ENCODE peak calls at places on chromosome 6, in four cellular contexts. One of them, this sample, is unnamed.

GRCh38 chr6:31836676-31837611 is 9.4 kb downstream of the HSPA1B start:
- DNase-seq in neural progenitor cell: no peak
- DNase-seq in astrocyte: no peak
- DNase-seq in HCT116: no peak
- DNase-seq in this sample: peak; percentile 76

GRCh38 chr6:45486739-45487138 is 109.0 kb upstream of the SUPT3H start:
- DNase-seq in HCT116: no peak
- DNase-seq in neural progenitor cell: no peak
- DNase-seq in astrocyte: no peak
- DNase-seq in this sample: no peak

GRCh38 chr6:4861564-4861963 is 85.4 kb downstream of the CDYL start:
- DNase-seq in astrocyte: no peak
- DNase-seq in HCT116: no peak
- DNase-seq in neural progenitor cell: no peak
- DNase-seq in this sample: no peak

GRCh38 chr6:99559056-99559455 is 9.4 kb downstream of the CCNC start:
- DNase-seq in astrocyte: no peak
- DNase-seq in HCT116: no peak
- DNase-seq in neural progenitor cell: no peak
- DNase-seq in this sample: peak; percentile 9

GRCh38 chr6:156379946-156380707 is 397.1 kb upstream of the ARID1B start:
- DNase-seq in neural progenitor cell: no peak
- DNase-seq in HCT116: peak; percentile 10
- DNase-seq in astrocyte: peak; percentile 68
- DNase-seq in this sample: peak; percentile 34

GRCh38 chr6:8082954-8083858 is 19.0 kb upstream of the BLOC1S5 start:
- DNase-seq in neural progenitor cell: no peak
- DNase-seq in HCT116: peak; percentile 64
- DNase-seq in astrocyte: peak; percentile 93
- DNase-seq in this sample: peak; percentile 87

GRCh38 chr6:92541457-92542060 is 877.8 kb downstream of the EPHA7 start:
- DNase-seq in astrocyte: peak; percentile 21
- DNase-seq in neural progenitor cell: no peak
- DNase-seq in HCT116: no peak
- DNase-seq in this sample: no peak

GRCh38 chr6:25384234-25384633 is 105.1 kb downstream of the CARMIL1 start:
- DNase-seq in HCT116: no peak
- DNase-seq in astrocyte: no peak
- DNase-seq in neural progenitor cell: no peak
- DNase-seq in this sample: no peak

GRCh38 chr6:98787401-98787800 is 47.0 kb upstream of the POU3F2 start:
- DNase-seq in HCT116: no peak
- DNase-seq in astrocyte: no peak
- DNase-seq in neural progenitor cell: no peak
- DNase-seq in this sample: no peak

GRCh38 chr6:158121335-158121734 is 46.7 kb downstream of the SERAC1 start:
- DNase-seq in HCT116: no peak
- DNase-seq in neural progenitor cell: no peak
- DNase-seq in astrocyte: no peak
- DNase-seq in this sample: no peak

GRCh38 chr6:121522265-121522664 is 86.8 kb downstream of the GJA1 start:
- DNase-seq in HCT116: no peak
- DNase-seq in neural progenitor cell: no peak
- DNase-seq in astrocyte: peak; percentile 97
- DNase-seq in this sample: peak; percentile 89

GRCh38 chr6:33696538-33697518 is 14.7 kb downstream of the UQCC2 start:
- DNase-seq in astrocyte: peak; percentile 65
- DNase-seq in neural progenitor cell: no peak
- DNase-seq in HCT116: no peak
- DNase-seq in this sample: peak; percentile 61

GRCh38 chr6:33699739-33700138 is 11.8 kb downstream of the UQCC2 start:
- DNase-seq in HCT116: no peak
- DNase-seq in neural progenitor cell: no peak
- DNase-seq in astrocyte: no peak
- DNase-seq in this sample: no peak

GRCh38 chr6:33697845-33698244 is 13.7 kb downstream of the UQCC2 start:
- DNase-seq in astrocyte: no peak
- DNase-seq in neural progenitor cell: no peak
- DNase-seq in HCT116: no peak
- DNase-seq in this sample: no peak

GRCh38 chr6:33699131-33699530 is 12.4 kb downstream of the UQCC2 start:
- DNase-seq in HCT116: no peak
- DNase-seq in astrocyte: no peak
- DNase-seq in neural progenitor cell: no peak
- DNase-seq in this sample: no peak

GRCh38 chr6:33698494-33698893 is 13.0 kb downstream of the UQCC2 start:
- DNase-seq in neural progenitor cell: no peak
- DNase-seq in HCT116: no peak
- DNase-seq in astrocyte: no peak
- DNase-seq in this sample: no peak
- H3K4me1 ChIP-seq in neural progenitor cell: no peaks in the 10 kb centered on the region
- H3K4me1 ChIP-seq in HCT116: peaks cover 11% of the 10 kb centered on the region
- H3K4me1 ChIP-seq in astrocyte: peaks cover 34% of the 10 kb centered on the region
- H3K4me1 ChIP-seq in this sample: peaks cover 43% of the 10 kb centered on the region

DNA sequence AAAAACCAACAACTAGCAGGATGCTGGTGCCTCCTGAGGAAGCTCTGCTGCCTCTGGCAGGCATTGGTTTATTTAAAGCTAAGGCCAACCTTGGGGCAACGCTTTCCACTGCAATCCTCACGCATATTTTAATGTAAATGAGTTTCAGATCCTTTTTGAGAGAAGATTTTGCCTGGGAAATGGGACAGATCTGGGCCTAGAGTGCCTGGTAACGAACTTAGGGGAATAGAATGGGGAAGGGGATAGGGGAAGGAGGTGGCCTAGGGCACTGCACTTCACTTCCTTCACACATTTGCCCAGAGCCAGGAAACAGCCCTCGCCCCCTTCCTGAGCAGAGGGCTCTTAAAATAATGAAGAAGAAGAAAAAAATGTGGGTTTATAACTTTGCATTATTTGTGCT is 132.7 kb upstream of the TMEM170B start:
- DNase-seq in HCT116: no peak
- DNase-seq in astrocyte: no peak
- DNase-seq in neural progenitor cell: no peak
- DNase-seq in this sample: no peak
- H3K9ac ChIP-seq in HCT116: no peak overlapping the region
- H3K9ac ChIP-seq in astrocyte: no peak overlapping the region
- H3K9ac ChIP-seq in neural progenitor cell: no peak overlapping the region
- H3K9ac ChIP-seq in this sample: no peak overlapping the region

DNA sequence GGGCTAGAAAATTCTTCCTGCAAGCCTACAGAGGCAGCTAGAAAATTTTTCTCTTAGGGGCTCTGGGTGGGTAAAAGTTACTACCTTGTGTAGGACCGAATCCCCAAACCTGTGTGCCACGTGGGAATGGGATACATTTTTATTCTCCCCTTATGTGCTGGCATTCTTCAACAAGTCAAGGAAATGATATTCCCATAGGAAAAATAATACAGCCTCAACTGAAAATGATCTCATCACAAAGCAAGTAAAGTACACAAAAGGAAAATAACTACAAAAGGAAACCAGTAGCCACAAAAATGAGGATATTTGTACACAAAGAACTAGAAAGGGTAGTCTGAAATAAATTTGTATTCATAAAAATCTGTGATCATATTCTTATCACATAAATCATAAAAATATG is 298.1 kb downstream of the LAMA2 start:
- DNase-seq in HCT116: no peak
- DNase-seq in neural progenitor cell: no peak
- DNase-seq in astrocyte: no peak
- DNase-seq in this sample: no peak
- H3K4me3 ChIP-seq in HCT116: no peak overlapping the region
- H3K4me3 ChIP-seq in neural progenitor cell: no peak overlapping the region
- H3K4me3 ChIP-seq in astrocyte: no peak overlapping the region
- H3K4me3 ChIP-seq in this sample: no peak overlapping the region

GRCh38 chr6:44071670-44072451 is 55.4 kb downstream of the MRPL14 start:
- DNase-seq in HCT116: no peak
- DNase-seq in astrocyte: peak; percentile 98
- DNase-seq in neural progenitor cell: no peak
- DNase-seq in this sample: peak; percentile 86
- H3K4me1 ChIP-seq in HCT116: peaks cover 35% of the 10 kb centered on the region
- H3K4me1 ChIP-seq in astrocyte: peaks cover 49% of the 10 kb centered on the region
- H3K4me1 ChIP-seq in neural progenitor cell: peaks cover 52% of the 10 kb centered on the region
- H3K4me1 ChIP-seq in this sample: peaks cover 30% of the 10 kb centered on the region

DNA sequence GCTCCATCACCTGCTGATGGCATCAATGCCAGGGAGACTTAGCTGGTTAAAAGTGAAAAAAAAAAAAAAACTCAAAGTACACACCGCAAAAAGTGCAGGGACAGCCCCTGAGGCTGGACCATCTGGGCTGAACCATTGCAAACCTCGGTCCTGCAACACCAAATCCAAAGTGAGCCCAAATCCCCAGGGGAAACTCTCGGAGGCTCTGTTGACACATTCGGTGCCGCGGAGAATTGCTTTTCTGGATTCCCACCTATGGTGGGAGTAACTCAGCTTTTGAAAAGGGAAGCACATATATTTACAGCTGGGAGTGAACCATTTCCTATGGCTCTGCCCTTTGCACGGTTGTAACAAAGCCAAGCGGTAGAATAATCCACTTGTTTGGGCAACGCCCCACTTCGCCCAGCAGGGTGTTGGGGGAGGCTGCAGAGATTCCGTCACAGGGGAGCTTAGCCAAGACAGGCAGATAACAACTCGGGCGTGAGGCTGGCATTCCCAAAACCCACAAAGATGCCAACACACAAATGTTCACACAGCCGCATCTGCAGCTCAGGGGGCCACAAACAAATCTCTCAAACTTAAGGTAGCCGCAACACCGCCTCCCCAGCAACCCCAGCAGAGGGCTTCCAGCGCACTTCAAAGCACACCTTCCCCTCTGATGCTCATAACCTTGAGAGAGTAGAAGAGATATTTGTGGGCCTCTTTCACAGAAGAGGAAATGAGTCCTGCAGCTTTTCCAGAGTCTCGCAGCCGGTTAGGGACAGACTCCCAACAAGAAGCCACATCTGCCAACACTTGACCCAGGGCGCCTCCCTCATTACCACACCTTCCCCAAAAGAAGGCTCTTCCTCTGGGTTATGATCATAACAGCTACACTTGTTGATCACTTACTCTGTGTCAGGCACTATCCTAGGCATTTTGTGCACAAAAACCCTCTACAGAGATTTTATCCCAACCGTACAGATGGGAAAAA is 11.4 kb downstream of the ZC3H12D start:
- DNase-seq in neural progenitor cell: peak; percentile 59
- DNase-seq in HCT116: no peak
- DNase-seq in astrocyte: no peak
- DNase-seq in this sample: no peak
- H3K9ac ChIP-seq in neural progenitor cell: no peak overlapping the region
- H3K9ac ChIP-seq in HCT116: no peak overlapping the region
- H3K9ac ChIP-seq in astrocyte: no peak overlapping the region
- H3K9ac ChIP-seq in this sample: no peak overlapping the region

DNA sequence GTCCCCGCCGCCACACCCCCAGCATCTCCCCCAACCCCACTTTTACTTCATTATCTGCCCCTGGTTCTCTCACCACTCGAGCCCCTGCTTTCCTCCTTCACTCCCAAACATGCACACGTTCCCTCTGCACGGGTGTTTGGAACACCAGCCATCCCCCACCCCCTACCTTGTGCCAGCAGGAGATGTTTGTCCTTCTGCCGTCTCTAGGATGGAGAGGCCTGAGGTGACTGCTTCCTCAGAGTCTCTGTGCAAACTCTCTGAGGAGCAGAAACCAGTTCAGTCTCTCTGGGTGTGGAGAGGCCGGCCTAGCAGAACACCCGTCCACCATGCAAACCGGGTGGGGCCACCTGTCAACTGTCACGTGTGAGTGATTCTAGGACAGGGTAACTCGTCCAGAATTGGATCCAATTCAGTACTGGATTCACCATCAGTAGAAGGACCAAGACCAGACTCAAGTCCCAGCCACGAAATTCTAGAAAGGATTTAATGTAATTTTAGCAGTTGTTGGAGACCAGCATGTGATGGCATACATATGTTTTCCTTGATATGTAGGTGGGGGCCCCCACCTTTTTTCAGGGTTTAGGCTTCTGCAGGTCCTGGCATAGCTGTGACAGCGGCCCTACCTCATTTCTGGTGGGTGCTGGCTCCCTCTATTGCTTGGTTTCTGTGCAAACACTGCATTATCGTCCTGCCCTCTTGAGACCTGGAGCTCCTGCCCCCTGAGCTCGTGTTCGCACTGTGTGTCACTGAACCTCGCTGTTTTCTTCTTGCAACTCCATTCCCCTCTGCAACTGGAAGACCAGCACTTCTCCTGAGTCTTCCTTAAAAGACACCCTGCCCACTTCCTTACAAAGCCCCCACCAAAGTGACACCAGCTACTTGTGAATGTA is at the start of gene RAET1E:
- DNase-seq in astrocyte: no peak
- DNase-seq in neural progenitor cell: peak; percentile 21
- DNase-seq in HCT116: no peak
- DNase-seq in this sample: no peak
- H3K4me3 ChIP-seq in astrocyte: peak within 1 kb of the TSS; percentile 11
- H3K4me3 ChIP-seq in neural progenitor cell: no peak within 1 kb of the TSS
- H3K4me3 ChIP-seq in HCT116: peak within 1 kb of the TSS; percentile 51
- H3K4me3 ChIP-seq in this sample: peak within 1 kb of the TSS; percentile 82

DNA sequence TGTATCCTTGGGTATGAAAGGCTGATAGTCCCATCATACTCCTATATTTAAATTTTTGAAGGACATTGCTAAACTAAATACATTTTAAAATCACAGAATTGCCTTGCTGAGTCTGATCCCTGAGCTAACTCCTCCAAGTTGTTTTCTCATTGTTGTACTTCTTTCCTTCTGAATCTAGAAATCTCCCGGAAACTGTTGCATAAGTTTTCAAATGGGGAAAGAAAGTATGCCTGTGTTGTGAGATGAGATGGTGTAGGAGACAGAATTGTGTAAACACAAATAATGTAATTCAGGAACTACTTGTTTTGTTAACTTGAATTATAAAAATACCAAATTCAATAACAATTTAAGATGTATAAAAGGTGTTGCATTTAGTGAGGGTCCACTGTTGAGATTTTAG is 7.3 kb downstream of the PNRC1 start:
- DNase-seq in neural progenitor cell: no peak
- DNase-seq in HCT116: no peak
- DNase-seq in astrocyte: no peak
- DNase-seq in this sample: peak; percentile 54
- H3K4me1 ChIP-seq in neural progenitor cell: peaks cover 11% of the 10 kb centered on the region
- H3K4me1 ChIP-seq in HCT116: peaks cover 7% of the 10 kb centered on the region
- H3K4me1 ChIP-seq in astrocyte: peaks cover 5% of the 10 kb centered on the region
- H3K4me1 ChIP-seq in this sample: peaks cover 32% of the 10 kb centered on the region

This sample was measured in adipocyte.